ENCODE peak calls at places on chromosomes 5 and 9, in nine cellular contexts. S, L, N, Z, C, T, E, H and I are unnamed samples.

GRCh38 chr5:157748740-157749461 is 5.4 kb downstream of the LSM11 start:
- DNase-seq in Z (peak; percentile 84), L (no peak), E (no peak), H (no peak), C (peak; percentile 67), S (peak; percentile 55), T (peak; percentile 90), N (no peak), I (no peak)

GRCh38 chr9:91580136-91580535 is 156.5 kb upstream of the NFIL3 start:
- DNase-seq in T (peak; percentile 88), C (no peak), Z (peak; percentile 16), H (no peak), E (no peak), S (peak; percentile 54), L (no peak), N (no peak), I (no peak)

GRCh38 chr5:174317261-174317894 is 271.9 kb downstream of the NSG2 start:
- DNase-seq in S (peak; percentile 29), T (peak; percentile 31), Z (peak; percentile 56), H (peak; percentile 67), C (no peak), N (no peak), E (peak; percentile 34), L (no peak), I (no peak)

GRCh38 chr5:68376931-68377330 is 161.4 kb downstream of the PIK3R1 start:
- DNase-seq in S (peak; percentile 67), Z (peak; percentile 29), N (no peak), C (no peak), T (no peak), L (no peak), H (no peak), E (no peak), I (no peak)

GRCh38 chr9:129619787-129620668 is 873 bp downstream of the C9orf50 start:
- DNase-seq in Z (no peak), H (no peak), C (no peak), N (no peak), E (no peak), S (no peak), L (no peak), T (peak; percentile 21), I (no peak)

GRCh38 chr9:93267681-93268505 is 84.0 kb downstream of the WNK2 start:
- DNase-seq in T (no peak), Z (no peak), N (no peak), H (no peak), L (no peak), E (no peak), S (no peak), C (no peak), I (no peak)

GRCh38 chr5:8333977-8334376 is 465.0 kb downstream of the MTRR start:
- DNase-seq in T (no peak), L (no peak), S (no peak), C (no peak), N (no peak), H (no peak), E (no peak), Z (no peak), I (no peak)

GRCh38 chr5:108193021-108193795 is 188.7 kb downstream of the FBXL17 start:
- DNase-seq in N (no peak), L (no peak), S (peak; percentile 15), E (no peak), T (peak; percentile 84), C (no peak), Z (peak; percentile 68), H (no peak), I (no peak)

GRCh38 chr9:27347889-27348288 is 50.9 kb upstream of the EQTN start:
- DNase-seq in N (no peak), C (no peak), Z (no peak), T (no peak), H (no peak), L (no peak), S (no peak), E (no peak), I (no peak)

GRCh38 chr5:168282120-168282519 is 9.3 kb upstream of the WWC1 start:
- DNase-seq in E (no peak), T (peak; percentile 40), S (no peak), L (no peak), H (no peak), C (no peak), Z (peak; percentile 81), N (no peak), I (no peak)

GRCh38 chr9:127805620-127806019 is 2.9 kb downstream of the FPGS start:
- DNase-seq in N (no peak), Z (peak; percentile 36), S (no peak), L (no peak), C (no peak), H (no peak), E (peak; percentile 50), T (no peak), I (no peak)

GRCh38 chr9:87479801-87480201 is 17.9 kb upstream of the DAPK1 start:
- DNase-seq in T (peak; percentile 80), S (peak; percentile 7), C (no peak), E (no peak), L (peak; percentile 30), Z (no peak), H (no peak), N (no peak), I (no peak)

GRCh38 chr5:165996484-165996883 is 2295.0 kb upstream of the WWC1 start:
- DNase-seq in S (no peak), L (no peak), T (no peak), Z (no peak), H (no peak), C (no peak), N (no peak), E (no peak), I (no peak)

GRCh38 chr5:1476181-1476966 is 31.1 kb upstream of the SLC6A3 start:
- DNase-seq in E (no peak), Z (no peak), C (peak; percentile 15), H (no peak), N (no peak), L (peak; percentile 10), T (no peak), S (no peak), I (no peak)

GRCh38 chr9:71847892-71848291 is 63.1 kb downstream of the ABHD17B start:
- DNase-seq in L (no peak), Z (no peak), H (no peak), T (no peak), C (no peak), N (no peak), E (no peak), S (no peak), I (no peak)

GRCh38 chr9:71853084-71853483 is 57.9 kb downstream of the ABHD17B start:
- DNase-seq in L (no peak), C (no peak), T (no peak), H (no peak), Z (no peak), S (no peak), N (no peak), E (no peak), I (no peak)

GRCh38 chr9:71854811-71855210 is 56.2 kb downstream of the ABHD17B start:
- DNase-seq in C (no peak), S (no peak), E (no peak), Z (no peak), L (no peak), T (no peak), N (no peak), H (no peak), I (no peak)

GRCh38 chr9:71850996-71851395 is 60.0 kb downstream of the ABHD17B start:
- DNase-seq in T (no peak), N (no peak), H (no peak), C (no peak), E (no peak), L (no peak), S (no peak), Z (no peak), I (no peak)
- H3K9me3 ChIP-seq in T (no peaks in the 10 kb centered on the region), N (no peaks in the 10 kb centered on the region), H (no peaks in the 10 kb centered on the region), C (no peaks in the 10 kb centered on the region), E (no peaks in the 10 kb centered on the region), L (no peaks in the 10 kb centered on the region), S (no peaks in the 10 kb centered on the region), Z (no peaks in the 10 kb centered on the region), I (no peaks in the 10 kb centered on the region)

GRCh38 chr9:135222991-135223760 is 135.7 kb downstream of the OLFM1 start:
- DNase-seq in L (no peak), S (no peak), H (no peak), C (no peak), T (no peak), E (peak; percentile 7), N (no peak), Z (no peak), I (peak; percentile 6)
- H3K9me3 ChIP-seq in L (no peaks in the 10 kb centered on the region), S (peaks cover 58% of the 10 kb centered on the region), H (no peaks in the 10 kb centered on the region), C (no peaks in the 10 kb centered on the region), T (peaks cover 15% of the 10 kb centered on the region), E (no peaks in the 10 kb centered on the region), N (no peaks in the 10 kb centered on the region), Z (peaks cover 11% of the 10 kb centered on the region), I (no peaks in the 10 kb centered on the region)

GRCh38 chr9:122445155-122445749 is 32.5 kb downstream of the OR1J1 start:
- DNase-seq in Z (peak; percentile 94), T (peak; percentile 89), E (no peak), C (no peak), S (no peak), H (no peak), N (no peak), L (no peak), I (no peak)
- H3K9me3 ChIP-seq in Z (no peaks in the 10 kb centered on the region), T (no peaks in the 10 kb centered on the region), E (no peaks in the 10 kb centered on the region), C (no peaks in the 10 kb centered on the region), S (no peaks in the 10 kb centered on the region), H (no peaks in the 10 kb centered on the region), N (no peaks in the 10 kb centered on the region), L (peaks cover 3% of the 10 kb centered on the region), I (no peaks in the 10 kb centered on the region)

GRCh38 chr5:141403387-141403786 is 809 bp downstream of the PCDHGA9 start:
- DNase-seq in T (no peak), L (no peak), E (no peak), S (no peak), C (no peak), N (no peak), H (no peak), Z (no peak), I (no peak)

GRCh38 chr5:141402553-141403328 is at the start of gene PCDHGA9:
- DNase-seq in E (no peak), L (no peak), H (no peak), Z (peak; percentile 57), N (no peak), T (no peak), S (peak; percentile 15), C (no peak), I (no peak)

GRCh38 chr5:141398608-141399007 is 861 bp downstream of the PCDHGB5 start:
- DNase-seq in Z (no peak), T (no peak), H (no peak), N (no peak), L (no peak), E (no peak), C (no peak), S (no peak), I (no peak)

DNA sequence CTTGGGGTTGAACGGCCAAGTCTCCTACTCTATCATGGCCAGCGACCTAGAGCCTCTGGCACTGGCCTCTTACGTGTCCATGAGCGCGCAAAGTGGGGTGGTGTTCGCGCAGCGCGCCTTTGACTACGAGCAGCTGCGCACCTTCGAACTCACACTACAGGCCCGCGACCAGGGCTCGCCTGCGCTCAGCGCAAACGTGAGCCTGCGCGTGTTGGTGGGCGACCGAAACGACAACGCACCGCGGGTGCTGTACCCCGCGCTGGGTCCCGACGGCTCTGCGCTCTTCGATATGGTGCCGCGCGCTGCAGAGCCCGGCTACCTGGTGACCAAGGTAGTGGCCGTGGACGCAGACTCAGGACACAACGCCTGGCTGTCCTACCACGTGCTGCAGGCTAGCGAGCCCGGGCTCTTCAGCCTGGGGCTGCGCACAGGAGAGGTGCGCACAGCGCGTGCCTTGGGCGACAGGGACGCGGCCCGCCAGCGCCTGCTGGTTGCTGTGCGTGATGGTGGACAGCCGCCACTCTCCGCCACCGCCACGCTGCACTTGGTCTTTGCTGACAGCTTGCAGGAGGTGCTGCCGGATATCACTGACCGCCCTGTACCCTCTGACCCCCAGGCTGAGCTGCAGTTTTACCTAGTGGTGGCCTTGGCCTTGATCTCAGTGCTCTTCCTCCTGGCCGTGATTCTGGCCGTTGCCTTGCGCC is 2.0 kb downstream of the PCDHGB5 start:
- DNase-seq in H (no peak), T (no peak), C (no peak), E (no peak), N (no peak), Z (no peak), S (no peak), L (no peak), I (no peak)
- H3K9me3 ChIP-seq in H (no peaks in the 10 kb centered on the region), T (peaks cover 44% of the 10 kb centered on the region), C (no peaks in the 10 kb centered on the region), E (peaks cover 10% of the 10 kb centered on the region), N (peaks cover 4% of the 10 kb centered on the region), Z (peaks cover 4% of the 10 kb centered on the region), S (peaks cover 53% of the 10 kb centered on the region), L (peaks cover 14% of the 10 kb centered on the region), I (peaks cover 4% of the 10 kb centered on the region)